ENCODE peak calls at places on chromosomes 3 and 15, in five cellular contexts. D, A, J, U and Z are unnamed samples.

GRCh38 chr15:101637549-101638318 is 14.4 kb downstream of the TM2D3 start:
- DNase-seq in J (no peak), A (no peak), U (no peak), D (peak), Z (no peak)

GRCh38 chr3:183697610-183698317 is at the start of gene YEATS2:
- DNase-seq in J (peak), U (peak), D (peak), A (no peak), Z (peak)

GRCh38 chr15:90064931-90065681 is 37.2 kb downstream of the IDH2 start:
- DNase-seq in A (no peak), U (no peak), D (no peak), J (no peak), Z (no peak)

GRCh38 chr3:98692787-98693473 is 70.2 kb upstream of the ST3GAL6 start:
- DNase-seq in A (no peak), U (no peak), J (no peak), D (no peak), Z (no peak)

GRCh38 chr3:63864008-63864871 is 573 bp downstream of the ATXN7 start:
- DNase-seq in A (no peak), D (peak), U (peak), J (peak), Z (no peak)

GRCh38 chr3:51283421-51283820 is 101.7 kb upstream of the MANF start:
- DNase-seq in A (no peak), D (no peak), J (no peak), U (no peak), Z (no peak)

GRCh38 chr15:35194296-35194695 is 109.2 kb upstream of the NANOGP8 start:
- DNase-seq in D (no peak), J (no peak), A (no peak), U (no peak), Z (no peak)

GRCh38 chr15:91100561-91101355 is 701 bp downstream of the SV2B start:
- DNase-seq in A (no peak), U (no peak), J (no peak), D (no peak), Z (no peak)

GRCh38 chr3:152547153-152547552 is 278.4 kb downstream of the MBNL1 start:
- DNase-seq in J (no peak), U (no peak), D (no peak), A (no peak), Z (no peak)

GRCh38 chr3:73791356-73791755 is 166.6 kb upstream of the PDZRN3 start:
- DNase-seq in A (no peak), U (no peak), D (no peak), J (no peak), Z (no peak)

GRCh38 chr15:70299931-70300858 is 202.5 kb upstream of the TLE3 start:
- DNase-seq in D (peak), J (no peak), U (no peak), A (peak), Z (no peak)

GRCh38 chr3:25433868-25434267 is 5.8 kb downstream of the RARB start:
- DNase-seq in D (no peak), U (no peak), A (no peak), J (no peak), Z (no peak)

GRCh38 chr15:43250785-43251184 is 15.9 kb downstream of the TGM5 start:
- DNase-seq in D (no peak), J (no peak), U (no peak), A (no peak), Z (no peak)

GRCh38 chr3:161310649-161311423 is 60.5 kb downstream of the SPTSSB start:
- DNase-seq in J (no peak), D (peak), U (no peak), A (peak), Z (no peak)

GRCh38 chr3:182979103-182979697 is 1.1 kb downstream of the DCUN1D1 start:
- DNase-seq in D (no peak), A (no peak), U (no peak), J (no peak), Z (no peak)

GRCh38 chr3:11803977-11804903 is 42.4 kb downstream of the TAMM41 start:
- DNase-seq in U (no peak), D (peak), A (no peak), J (peak), Z (peak)

GRCh38 chr3:105805402-105805801 is 63.4 kb downstream of the CBLB start:
- DNase-seq in D (no peak), A (no peak), J (no peak), U (no peak), Z (no peak)

GRCh38 chr15:81091889-81092558 is 42.0 kb upstream of the CFAP161 start:
- DNase-seq in A (no peak), J (peak), D (no peak), U (peak), Z (no peak)

GRCh38 chr3:121883507-121883906 is 10.7 kb upstream of the SLC15A2 start:
- DNase-seq in J (no peak), U (no peak), A (no peak), D (no peak), Z (no peak)

GRCh38 chr15:68334661-68335124 is 57.1 kb downstream of the FEM1B start:
- DNase-seq in J (no peak), A (no peak), D (no peak), U (no peak), Z (no peak)

GRCh38 chr15:83340087-83340486 is 55.6 kb upstream of the BNC1 start:
- DNase-seq in A (no peak), D (no peak), J (no peak), U (no peak), Z (no peak)

GRCh38 chr15:43218908-43219706 is 1.7 kb downstream of the EPB42 start:
- DNase-seq in U (no peak), J (no peak), A (no peak), D (no peak), Z (no peak)

GRCh38 chr15:65329298-65329990 is 25.0 kb downstream of the RNU5B-1 start:
- DNase-seq in A (no peak), U (no peak), J (no peak), D (no peak), Z (no peak)

GRCh38 chr15:69607101-69607500 is 154.5 kb downstream of the RPLP1 start:
- DNase-seq in J (no peak), A (no peak), D (no peak), U (no peak), Z (no peak)

GRCh38 chr15:74460298-74460697 is 662 bp downstream of the UBL7 start:
- DNase-seq in J (no peak), D (no peak), A (peak), U (no peak), Z (no peak)

GRCh38 chr15:74464216-74464615 is 3.3 kb upstream of the UBL7 start:
- DNase-seq in A (peak), U (no peak), D (no peak), J (no peak), Z (no peak)

GRCh38 chr15:74460903-74461846 is at the start of gene UBL7:
- DNase-seq in D (peak), J (peak), U (peak), A (peak), Z (peak)

GRCh38 chr15:74463634-74464033 is 2.7 kb upstream of the UBL7 start:
- DNase-seq in J (no peak), U (no peak), D (no peak), A (no peak), Z (no peak)

DNA sequence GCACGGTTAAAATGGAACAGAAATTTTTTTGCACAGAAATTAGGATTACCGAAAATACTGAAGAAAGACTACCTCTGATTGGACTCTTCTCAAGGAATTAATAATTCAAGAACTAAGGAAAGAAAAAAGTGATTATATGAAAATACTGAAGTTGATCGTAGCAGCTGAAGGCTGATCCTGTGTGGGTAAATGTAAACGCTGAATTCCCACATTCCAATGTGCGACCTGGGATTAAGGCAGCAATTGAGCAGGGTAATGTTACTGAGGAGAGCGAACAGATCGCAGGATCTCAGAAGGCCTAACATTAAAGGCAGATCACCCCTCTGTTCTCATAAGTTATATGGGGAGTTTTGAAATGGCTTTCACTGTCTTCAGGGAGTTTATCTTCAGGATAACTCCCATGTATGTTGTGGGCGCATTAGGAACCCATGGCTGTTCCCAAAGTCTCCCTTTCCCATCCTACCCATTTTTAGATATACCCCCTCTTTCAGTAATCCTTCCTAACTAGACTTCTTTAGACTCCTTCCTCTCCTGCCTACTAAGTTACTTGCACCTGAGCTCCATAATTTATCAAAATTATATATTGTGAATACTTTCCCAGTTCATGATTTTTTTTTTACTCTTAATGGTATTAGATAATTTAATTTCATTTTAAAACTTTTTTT is 1.0 kb upstream of the UBL7 start:
- DNase-seq in A (no peak), J (no peak), D (no peak), U (no peak), Z (no peak)
- H3K4me3 ChIP-seq in A (peak), J (no peak), D (peak), U (peak), Z (peak)

GRCh38 chr3:124888482-124889441 is 1.6 kb upstream of the ITGB5 start:
- DNase-seq in J (no peak), D (no peak), A (no peak), U (no peak), Z (no peak)

GRCh38 chr3:124887996-124888298 is 782 bp upstream of the ITGB5 start:
- DNase-seq in D (no peak), A (no peak), J (no peak), U (no peak), Z (no peak)

GRCh38 chr3:124886168-124887051 is 755 bp downstream of the ITGB5 start:
- DNase-seq in J (peak), U (peak), A (no peak), D (peak), Z (no peak)

GRCh38 chr3:124885466-124886167 is 1.5 kb downstream of the ITGB5 start:
- DNase-seq in A (no peak), J (no peak), D (no peak), U (no peak), Z (no peak)

GRCh38 chr3:124887177-124887995 is at the start of gene ITGB5:
- DNase-seq in J (peak), U (peak), D (peak), A (no peak), Z (no peak)
- TF ChIP-seq POLR2A in J (peak), U (peak), D (peak), A (no peak), Z (no peak)

DNA sequence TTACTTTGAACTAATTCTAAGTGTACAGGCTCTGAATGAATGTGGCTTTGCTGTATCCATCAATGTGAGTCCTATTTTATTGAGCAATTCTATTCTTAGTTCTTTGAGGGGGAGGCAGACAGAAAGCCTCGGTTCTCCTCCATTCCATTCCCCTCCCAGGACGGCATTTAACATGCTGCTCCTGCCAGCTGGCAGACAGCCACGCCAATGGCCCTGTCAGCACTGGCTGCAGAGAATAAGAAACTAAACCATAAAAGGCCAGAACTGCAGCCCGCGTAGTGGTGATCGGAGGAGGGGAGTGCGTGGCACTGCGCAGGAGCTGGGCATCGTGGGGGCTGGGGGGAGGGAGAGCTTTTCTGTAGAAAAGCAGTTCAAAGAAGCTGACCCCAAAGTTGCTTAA is 76.0 kb upstream of the HACD2 start:
- DNase-seq in D (peak), J (peak), A (no peak), U (peak), Z (no peak)
- H3K27ac ChIP-seq in D (peak), J (no peak), A (no peak), U (peak), Z (peak)

GRCh38 chr3:14758893-14759292 is 59.9 kb upstream of the FGD5 start:
- DNase-seq in U (no peak), D (no peak), J (no peak), A (no peak), Z (no peak)
- H3K4me3 ChIP-seq in U (no peak), D (no peak), J (no peak), A (no peak), Z (no peak)